ENCODE peak calls at places on chromosomes 7 and 10, in eight cellular contexts. Q is ureter; K is kidney tubule cell; D is fibroblast of pulmonary artery; T is GM12865; C is mesendoderm; H is HT-29; V is activated T-helper 9 cell treated with anti-CD3 and anti-CD28 coated beads, Interleukin-2, amount 50 U/mL, for 16 hours. F is an unnamed sample.
A peak's percentile ranks its signal among the peaks of the same experiment; 100 is the strongest.

GRCh38 chr10:125633517-125633999 is 49.4 kb downstream of the TEX36 start:
- DNase-seq in Q (no peak), C (no peak), V (no peak), K (peak; percentile 27), D (no peak), T (no peak), H (peak; percentile 53), F (no peak)

GRCh38 chr10:57008189-57008588 is 647.1 kb upstream of the ZWINT start:
- DNase-seq in H (no peak), C (no peak), V (no peak), D (no peak), Q (no peak), K (no peak), T (no peak), F (no peak)

GRCh38 chr10:112951349-112952281 is 1.6 kb downstream of the TCF7L2 start:
- DNase-seq in H (peak; percentile 74), T (peak; percentile 23), D (peak; percentile 87), Q (peak; percentile 71), C (peak; percentile 97), V (no peak), K (peak; percentile 92), F (no peak)

GRCh38 chr10:69278446-69278963 is at the start of gene HK1:
- DNase-seq in K (no peak), Q (no peak), D (peak; percentile 83), H (no peak), C (peak; percentile 90), T (no peak), V (no peak), F (no peak)

GRCh38 chr7:48307041-48307714 is 135.9 kb downstream of the ABCA13 start:
- DNase-seq in C (no peak), T (no peak), K (no peak), Q (no peak), H (no peak), V (no peak), D (no peak), F (no peak)

GRCh38 chr10:91653214-91653875 is 20.5 kb upstream of the PPP1R3C start:
- DNase-seq in D (peak; percentile 86), V (no peak), H (no peak), T (no peak), Q (no peak), C (no peak), K (peak; percentile 92), F (no peak)

GRCh38 chr10:108783897-108784296 is 1139.4 kb downstream of the XPNPEP1 start:
- DNase-seq in T (peak; percentile 83), C (peak; percentile 89), K (peak; percentile 75), V (no peak), D (peak; percentile 79), Q (no peak), H (peak; percentile 84), F (no peak)

GRCh38 chr10:79980711-79981110 is 31.8 kb upstream of the SFTPD start:
- DNase-seq in V (no peak), T (no peak), H (no peak), Q (no peak), D (no peak), C (no peak), K (no peak), F (no peak)

GRCh38 chr7:139853576-139854511 is 24.8 kb downstream of the TBXAS1 start:
- DNase-seq in T (no peak), H (no peak), V (no peak), C (no peak), D (peak; percentile 97), Q (peak; percentile 54), K (no peak), F (no peak)

GRCh38 chr10:43347997-43348396 is 23.4 kb upstream of the FXYD4 start:
- DNase-seq in H (no peak), Q (no peak), C (no peak), V (no peak), D (no peak), K (no peak), T (no peak), F (no peak)

GRCh38 chr10:61110936-61111335 is 167.0 kb upstream of the RHOBTB1 start:
- DNase-seq in V (no peak), C (no peak), Q (no peak), T (no peak), H (no peak), K (no peak), D (no peak), F (no peak)

GRCh38 chr10:68081916-68082315 is 6.8 kb upstream of the HERC4 start:
- DNase-seq in D (no peak), T (no peak), H (no peak), V (no peak), Q (no peak), K (no peak), C (no peak), F (no peak)

GRCh38 chr10:14736043-14736442 is 38.7 kb downstream of the FAM107B start:
- DNase-seq in C (no peak), K (no peak), T (peak; percentile 17), V (no peak), Q (no peak), D (no peak), H (no peak), F (no peak)

GRCh38 chr7:80841566-80842478 is 77.0 kb downstream of the SEMA3C start:
- DNase-seq in H (no peak), C (no peak), K (no peak), D (no peak), V (no peak), Q (no peak), T (no peak), F (no peak)

GRCh38 chr10:30786131-30786530 is 156.6 kb upstream of the LYZL2 start:
- DNase-seq in T (no peak), Q (no peak), D (no peak), C (no peak), K (peak; percentile 75), V (no peak), H (no peak), F (no peak)

GRCh38 chr7:17625038-17625437 is 315.3 kb downstream of the SNX13 start:
- DNase-seq in Q (no peak), H (no peak), D (peak; percentile 60), C (no peak), K (peak; percentile 87), V (no peak), T (no peak), F (no peak)

GRCh38 chr7:155965010-155965409 is 152.7 kb upstream of the SHH start:
- DNase-seq in V (no peak), C (no peak), H (no peak), T (peak; percentile 30), Q (peak; percentile 37), K (peak; percentile 57), D (no peak), F (no peak)

GRCh38 chr7:47710201-47710935 is 128.5 kb upstream of the TNS3 start:
- DNase-seq in C (no peak), H (no peak), V (no peak), D (peak; percentile 57), K (no peak), T (no peak), Q (no peak), F (no peak)

GRCh38 chr10:26860026-26860541 is 674 bp downstream of the ABI1 start:
- DNase-seq in T (peak; percentile 67), H (peak; percentile 50), D (peak; percentile 76), Q (peak; percentile 70), K (peak; percentile 86), V (peak; percentile 40), C (peak; percentile 65), F (peak; percentile 4)

GRCh38 chr7:108770981-108771728 is 201.5 kb downstream of the DNAJB9 start:
- DNase-seq in V (no peak), D (no peak), T (no peak), C (no peak), H (no peak), K (no peak), Q (no peak), F (no peak)

GRCh38 chr10:125155101-125155500 is 5.3 kb downstream of the CTBP2 start:
- DNase-seq in H (peak; percentile 36), T (no peak), V (no peak), D (peak; percentile 60), C (peak; percentile 64), Q (no peak), K (peak; percentile 33), F (no peak)

GRCh38 chr7:107111196-107111595 is 57.6 kb upstream of the HBP1 start:
- DNase-seq in T (no peak), V (no peak), D (no peak), K (no peak), H (no peak), C (no peak), Q (no peak), F (no peak)

GRCh38 chr10:69414036-69415018 is 2.4 kb downstream of the TACR2 start:
- DNase-seq in D (no peak), T (no peak), H (no peak), Q (no peak), V (no peak), C (no peak), K (no peak), F (no peak)

GRCh38 chr7:139915864-139916716 is 87.0 kb downstream of the TBXAS1 start:
- DNase-seq in D (peak; percentile 98), H (peak; percentile 76), C (peak; percentile 18), V (peak; percentile 48), Q (peak; percentile 57), K (peak; percentile 98), T (peak; percentile 93), F (peak; percentile 93)

GRCh38 chr7:55545496-55545895 is 26.8 kb downstream of the VOPP1 start:
- DNase-seq in Q (no peak), V (no peak), C (no peak), H (no peak), K (peak; percentile 99), T (no peak), D (peak; percentile 33), F (no peak)

GRCh38 chr7:109044691-109045090 is 475.0 kb downstream of the DNAJB9 start:
- DNase-seq in C (no peak), T (no peak), D (no peak), V (no peak), K (no peak), Q (no peak), H (no peak), F (no peak)

GRCh38 chr7:28957064-28957821 is 887 bp downstream of the TRIL start:
- DNase-seq in K (no peak), H (no peak), Q (peak; percentile 46), D (peak; percentile 26), T (no peak), C (peak; percentile 65), V (no peak), F (no peak)

GRCh38 chr7:30088362-30088761 is 46.4 kb upstream of the MTURN start:
- DNase-seq in D (no peak), H (no peak), Q (no peak), C (no peak), V (no peak), T (no peak), K (no peak), F (no peak)

GRCh38 chr7:1665721-1666250 is 4.3 kb upstream of the ELFN1 start:
- DNase-seq in C (no peak), Q (peak; percentile 39), D (peak; percentile 18), K (peak; percentile 3), H (no peak), V (no peak), T (no peak), F (no peak)

GRCh38 chr7:91657386-91658120 is 222.9 kb downstream of the MTERF1 start:
- DNase-seq in D (peak; percentile 90), C (peak; percentile 88), Q (no peak), V (no peak), K (peak; percentile 83), H (no peak), T (no peak), F (no peak)

GRCh38 chr7:28955356-28955722 is 2.8 kb downstream of the TRIL start:
- DNase-seq in T (no peak), H (no peak), C (no peak), V (no peak), Q (no peak), D (no peak), K (no peak), F (no peak)

GRCh38 chr7:30084195-30084594 is 50.6 kb upstream of the MTURN start:
- DNase-seq in H (no peak), K (no peak), V (no peak), Q (no peak), D (no peak), C (no peak), T (no peak), F (no peak)

GRCh38 chr7:152130658-152131590 is 105.5 kb downstream of the GALNT11 start:
- DNase-seq in K (no peak), Q (no peak), D (no peak), C (no peak), H (no peak), T (no peak), V (no peak), F (no peak)

GRCh38 chr10:95518455-95519131 is 42.6 kb downstream of the SORBS1 start:
- DNase-seq in V (no peak), T (no peak), K (no peak), H (no peak), C (no peak), D (no peak), Q (no peak), F (no peak)

F was measured in SW 1271.